ENCODE peak calls at places on chromosomes 13 and 19, in ten cellular contexts. P is fibroblast of mammary gland, U is brain microvascular endothelial cell, W is heart right ventricle, B is AG10803, C is AG09309, K is epithelial cell of esophagus, G is uterus, S is fibroblast of the aortic adventitia, E is colonic mucosa. Z is an unnamed sample.
A peak's percentile ranks its signal among the peaks of the same experiment; 100 is the strongest.

GRCh38 chr13:79593611-79594275 is 112.8 kb downstream of the NDFIP2 start:
- DNase-seq in W (no peak), P (peak; percentile 95), U (peak; percentile 81), S (peak; percentile 92), E (no peak), K (peak; percentile 91), C (peak; percentile 33), G (no peak), B (peak; percentile 59), Z (peak; percentile 57)

GRCh38 chr19:39710333-39710890 is 6.1 kb downstream of the LGALS14 start:
- DNase-seq in E (no peak), P (no peak), B (no peak), U (no peak), C (no peak), S (no peak), W (no peak), K (no peak), G (no peak), Z (no peak)

GRCh38 chr19:14156122-14156521 is 19.7 kb upstream of the ASF1B start:
- DNase-seq in S (no peak), K (no peak), C (no peak), P (no peak), W (no peak), U (no peak), B (no peak), E (no peak), G (no peak), Z (no peak)

GRCh38 chr19:34555447-34555846 is 73.9 kb downstream of the WTIP start:
- DNase-seq in K (peak; percentile 8), W (no peak), P (peak; percentile 3), B (peak; percentile 3), G (no peak), C (no peak), E (no peak), U (peak; percentile 25), S (peak; percentile 2), Z (peak; percentile 2)

GRCh38 chr19:35789195-35789977 is 14.0 kb downstream of the ARHGAP33 start:
- DNase-seq in W (no peak), U (no peak), C (no peak), P (no peak), S (no peak), B (no peak), G (no peak), K (no peak), E (no peak), Z (no peak)

GRCh38 chr13:96025283-96025682 is 27.9 kb downstream of the UGGT2 start:
- DNase-seq in G (no peak), S (peak; percentile 15), C (no peak), W (no peak), B (peak; percentile 4), K (peak; percentile 19), P (peak; percentile 29), E (no peak), U (no peak), Z (peak; percentile 31)

GRCh38 chr13:50085063-50085462 is 69.8 kb downstream of the KCNRG start:
- DNase-seq in P (peak; percentile 59), U (no peak), K (peak; percentile 49), G (no peak), E (no peak), B (no peak), W (no peak), C (no peak), S (peak; percentile 79), Z (peak; percentile 68)

GRCh38 chr13:113761136-113761535 is 2.1 kb downstream of the TMEM255B start:
- DNase-seq in G (no peak), U (no peak), B (no peak), E (no peak), C (no peak), S (no peak), P (no peak), K (no peak), W (no peak), Z (no peak)

GRCh38 chr19:18322318-18322758 is 538 bp downstream of the LSM4 start:
- DNase-seq in G (no peak), E (peak; percentile 87), B (peak; percentile 59), P (peak; percentile 70), S (peak; percentile 72), K (peak; percentile 44), C (no peak), W (peak; percentile 52), U (peak; percentile 64), Z (peak; percentile 55)

GRCh38 chr13:95485045-95485517 is 67.4 kb upstream of the CLDN10 start:
- DNase-seq in K (peak; percentile 60), S (no peak), U (peak; percentile 18), E (no peak), G (no peak), B (no peak), W (no peak), P (peak; percentile 21), C (no peak), Z (peak; percentile 54)

GRCh38 chr19:5011476-5012238 is 42.7 kb downstream of the KDM4B start:
- DNase-seq in E (no peak), S (no peak), P (no peak), B (no peak), K (no peak), G (peak; percentile 32), W (no peak), C (no peak), U (no peak), Z (no peak)

GRCh38 chr13:83881917-83882625 is at the start of gene SLITRK1:
- DNase-seq in C (no peak), G (no peak), P (peak; percentile 59), U (peak; percentile 41), E (no peak), K (peak; percentile 71), B (peak; percentile 52), S (peak; percentile 63), W (peak; percentile 29), Z (peak; percentile 79)

GRCh38 chr19:4519521-4520277 is 1.4 kb upstream of the PLIN4 start:
- DNase-seq in B (peak; percentile 34), W (peak; percentile 72), G (peak; percentile 77), P (no peak), K (peak; percentile 57), E (no peak), S (no peak), U (no peak), C (no peak), Z (peak; percentile 19)

GRCh38 chr19:15548648-15549047 is 40.3 kb downstream of the CYP4F22 start:
- DNase-seq in P (no peak), G (no peak), E (no peak), U (no peak), K (no peak), B (no peak), S (no peak), W (no peak), C (no peak), Z (no peak)

GRCh38 chr13:30128591-30128990 is 178.8 kb downstream of the KATNAL1 start:
- DNase-seq in E (no peak), P (no peak), C (no peak), U (no peak), G (no peak), W (no peak), K (no peak), S (no peak), B (no peak), Z (no peak)

GRCh38 chr13:102870677-102871415 is 25.0 kb downstream of the ERCC5 start:
- DNase-seq in S (peak; percentile 64), K (peak; percentile 63), W (peak; percentile 48), C (no peak), B (peak; percentile 58), U (peak; percentile 64), G (peak; percentile 27), E (peak; percentile 50), P (peak; percentile 71), Z (peak; percentile 78)

GRCh38 chr13:78593129-78593528 is 10.2 kb downstream of the POU4F1 start:
- DNase-seq in W (no peak), G (no peak), B (no peak), P (no peak), C (no peak), K (no peak), E (no peak), S (no peak), U (no peak), Z (no peak)

DNA sequence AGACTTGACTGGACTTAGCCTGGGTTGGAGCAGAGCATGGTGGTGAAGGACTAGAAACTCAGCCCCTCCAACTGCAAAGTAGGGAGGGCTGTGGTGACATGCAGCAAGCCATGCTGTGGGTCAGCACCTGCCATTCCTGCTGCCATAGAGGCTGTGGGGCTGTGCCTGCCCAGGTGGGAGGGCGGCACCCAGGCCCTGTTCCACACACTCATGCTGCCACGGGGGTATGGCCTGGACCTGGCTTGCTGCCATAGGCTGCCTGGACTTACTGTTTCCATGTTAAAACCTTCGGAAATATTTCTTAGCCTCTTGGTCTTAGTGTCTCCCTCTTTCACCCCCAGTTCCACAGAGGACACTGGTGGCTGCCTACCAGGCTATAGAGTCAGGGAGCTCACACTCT is 29.3 kb downstream of the CILP2 start:
- DNase-seq in S (no peak), G (no peak), U (no peak), W (no peak), K (no peak), E (no peak), C (no peak), P (no peak), B (no peak), Z (no peak)
- TF ChIP-seq CTCF in S (no peak), G (no peak), U (no peak), W (no peak), K (no peak), E (no peak), C (no peak), P (no peak), B (no peak), Z (no peak)

GRCh38 chr13:41017153-41017552 is 2.0 kb downstream of the ELF1 start:
- DNase-seq in P (no peak), C (no peak), B (no peak), G (no peak), S (no peak), K (peak; percentile 44), E (no peak), U (no peak), W (no peak), Z (no peak)
- H3K4me3 ChIP-seq in P (no peak overlapping the region), C (no peak overlapping the region), B (no peak overlapping the region), G (no peak overlapping the region), S (no peak overlapping the region), K (peak overlapping the region; percentile 61), E (peak overlapping the region; percentile 33), U (no peak overlapping the region), W (no peak overlapping the region), Z (no peak overlapping the region)

DNA sequence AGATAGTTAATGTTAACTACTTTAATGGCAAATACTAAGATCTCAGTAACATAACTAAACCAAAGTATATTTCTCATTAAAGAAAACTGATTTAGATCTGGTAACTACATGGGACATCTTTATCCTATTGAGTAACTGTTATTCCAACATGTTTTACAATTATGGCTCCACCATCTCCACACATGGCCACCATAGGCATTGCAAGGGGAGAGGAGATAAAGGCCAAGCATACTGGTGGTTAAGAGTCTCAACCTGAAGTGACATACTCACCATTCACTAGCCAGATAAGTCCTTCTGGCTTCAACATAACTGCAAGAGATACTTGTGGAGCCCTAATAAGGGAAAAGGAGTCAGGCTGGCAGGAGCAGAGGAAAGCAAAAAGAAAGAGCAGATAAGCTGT is 1586.4 kb upstream of the SPRY2 start:
- DNase-seq in E (no peak), P (no peak), B (no peak), G (no peak), C (no peak), U (no peak), S (no peak), W (no peak), K (peak; percentile 23), Z (no peak)
- TF ChIP-seq CTCF in E (no peak), P (no peak), B (no peak), G (no peak), C (no peak), U (peak; percentile 44), S (no peak), W (no peak), K (peak; percentile 44), Z (no peak)

GRCh38 chr13:39998166-39998565 is 342.7 kb downstream of the COG6 start:
- DNase-seq in W (no peak), S (no peak), B (no peak), E (no peak), P (no peak), G (no peak), C (no peak), K (no peak), U (no peak), Z (no peak)
- H3K4me3 ChIP-seq in W (no peak overlapping the region), S (no peak overlapping the region), B (no peak overlapping the region), E (no peak overlapping the region), P (no peak overlapping the region), G (no peak overlapping the region), C (no peak overlapping the region), K (no peak overlapping the region), U (no peak overlapping the region), Z (no peak overlapping the region)

Z was measured in fibroblast of pulmonary artery.